ENCODE peak calls at places on chromosomes 5 and 9, in four cellular contexts. B is progenitor cell of endocrine pancreas, X is GM10248, E is heart left ventricle. F is an unnamed sample.

GRCh38 chr5:82952326-82952725 is 124.9 kb downstream of the TMEM167A start:
- DNase-seq in X (no peak), B (no peak), E (no peak), F (no peak)

GRCh38 chr5:171660438-171660837 is 125.2 kb upstream of the SMIM23 start:
- DNase-seq in E (no peak), X (no peak), B (no peak), F (no peak)

GRCh38 chr5:178664141-178664540 is 37.3 kb upstream of the CLK4 start:
- DNase-seq in E (no peak), X (no peak), B (no peak), F (no peak)

GRCh38 chr9:137026828-137027227 is 1.2 kb downstream of the ABCA2 start:
- DNase-seq in E (no peak), B (no peak), X (no peak), F (no peak)

GRCh38 chr9:3321186-3321585 is 204.6 kb downstream of the RFX3 start:
- DNase-seq in E (no peak), B (no peak), X (no peak), F (no peak)

GRCh38 chr5:20536813-20537212 is 548.8 kb upstream of the CDH18 start:
- DNase-seq in B (no peak), E (no peak), X (no peak), F (no peak)

GRCh38 chr5:76000586-76000985 is 82.6 kb upstream of the SV2C start:
- DNase-seq in X (no peak), E (no peak), B (no peak), F (no peak)

GRCh38 chr9:113953541-113953940 is 77.4 kb downstream of the ZNF618 start:
- DNase-seq in X (no peak), E (no peak), B (no peak), F (no peak)

GRCh38 chr5:168585119-168585912 is 6.1 kb upstream of the PANK3 start:
- DNase-seq in E (no peak), X (no peak), B (no peak), F (no peak)

GRCh38 chr5:36300927-36301540 is 668 bp downstream of the RANBP3L start:
- DNase-seq in X (no peak), B (no peak), E (no peak), F (no peak)

GRCh38 chr5:14572384-14572783 is 9.2 kb upstream of the OTULINL start:
- DNase-seq in X (no peak), B (no peak), E (no peak), F (no peak)

GRCh38 chr5:25415970-25416369 is 771.2 kb upstream of the CDH10 start:
- DNase-seq in X (no peak), E (no peak), B (no peak), F (no peak)

GRCh38 chr9:124251605-124252366 is 6.0 kb upstream of the NEK6 start:
- DNase-seq in X (no peak), B (no peak), E (no peak), F (no peak)

GRCh38 chr9:78004478-78005229 is 27.0 kb downstream of the GNAQ start:
- DNase-seq in E (no peak), X (no peak), B (no peak), F (no peak)
- TF ChIP-seq CTCF in E (no peak), X (peak), B (peak), F (peak)

GRCh38 chr5:41199660-41200059 is 13.7 kb downstream of the C6 start:
- DNase-seq in E (peak), B (no peak), X (no peak), F (no peak)
- TF ChIP-seq CTCF in E (no peak), B (no peak), X (no peak), F (no peak)

DNA sequence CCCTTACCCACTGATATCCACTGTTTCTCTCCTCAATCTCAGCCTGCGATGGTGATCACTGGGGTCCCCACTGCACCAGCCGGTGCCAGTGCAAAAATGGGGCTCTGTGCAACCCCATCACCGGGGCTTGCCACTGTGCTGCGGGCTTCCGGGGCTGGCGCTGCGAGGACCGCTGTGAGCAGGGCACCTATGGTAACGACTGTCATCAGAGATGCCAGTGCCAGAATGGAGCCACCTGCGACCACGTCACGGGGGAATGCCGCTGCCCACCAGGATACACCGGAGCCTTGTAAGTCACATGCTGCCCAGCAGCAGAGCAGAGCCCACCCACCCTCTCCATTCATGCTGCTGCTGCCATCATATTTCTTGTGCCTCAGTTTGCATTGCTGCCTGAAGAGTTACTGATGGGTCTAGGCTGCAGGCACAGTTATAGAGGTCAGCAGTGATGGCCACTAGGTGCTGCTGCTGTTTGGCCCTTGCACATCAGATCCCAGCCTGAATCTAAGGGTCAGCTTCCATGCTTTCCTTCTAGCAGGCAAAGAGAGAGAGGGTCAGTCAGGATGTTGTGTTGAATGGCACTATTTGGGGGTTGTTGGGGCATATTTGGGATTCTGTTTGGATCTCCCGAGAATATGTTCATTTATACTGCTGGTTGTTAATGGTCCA is 106.0 kb downstream of the MEGF10 start:
- DNase-seq in B (no peak), E (no peak), X (no peak), F (no peak)
- TF ChIP-seq CTCF in B (no peak), E (no peak), X (no peak), F (no peak)

DNA sequence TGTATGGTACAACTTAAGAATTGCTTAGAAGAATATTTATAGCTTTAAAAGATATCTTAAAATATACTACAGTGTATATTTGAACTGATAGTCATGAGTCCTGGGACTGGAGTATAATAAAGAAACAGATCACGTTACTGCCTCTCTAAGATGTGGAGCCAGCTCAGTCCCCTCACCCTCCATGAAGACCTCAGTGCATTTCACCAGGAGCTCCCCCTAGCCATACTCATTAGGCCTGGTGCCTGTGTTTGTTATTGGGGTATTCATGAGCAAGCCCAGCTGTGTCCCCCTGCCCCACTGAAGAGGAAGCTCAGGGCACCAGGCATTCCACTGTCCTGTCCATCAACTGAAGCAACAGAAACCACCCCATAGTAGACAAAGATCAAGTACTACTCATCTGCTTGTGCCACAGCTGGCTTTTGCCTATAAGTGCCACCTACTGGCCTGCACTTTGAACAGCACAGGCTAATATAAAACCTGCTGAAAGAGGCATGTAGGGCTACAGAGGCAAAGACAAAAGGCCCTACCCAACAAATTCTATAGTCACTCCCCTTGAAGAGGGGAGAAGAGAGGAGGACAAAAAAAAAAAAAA is 850.2 kb upstream of the NUDT12 start:
- DNase-seq in X (peak), B (no peak), E (no peak), F (no peak)
- TF ChIP-seq CTCF in X (peak), B (peak), E (no peak), F (peak)

GRCh38 chr5:81789033-81789432 is 38.1 kb upstream of the SSBP2 start:
- DNase-seq in B (no peak), E (no peak), X (no peak), F (no peak)

GRCh38 chr5:81788271-81788670 is 37.4 kb upstream of the SSBP2 start:
- DNase-seq in B (no peak), E (no peak), X (no peak), F (no peak)

DNA sequence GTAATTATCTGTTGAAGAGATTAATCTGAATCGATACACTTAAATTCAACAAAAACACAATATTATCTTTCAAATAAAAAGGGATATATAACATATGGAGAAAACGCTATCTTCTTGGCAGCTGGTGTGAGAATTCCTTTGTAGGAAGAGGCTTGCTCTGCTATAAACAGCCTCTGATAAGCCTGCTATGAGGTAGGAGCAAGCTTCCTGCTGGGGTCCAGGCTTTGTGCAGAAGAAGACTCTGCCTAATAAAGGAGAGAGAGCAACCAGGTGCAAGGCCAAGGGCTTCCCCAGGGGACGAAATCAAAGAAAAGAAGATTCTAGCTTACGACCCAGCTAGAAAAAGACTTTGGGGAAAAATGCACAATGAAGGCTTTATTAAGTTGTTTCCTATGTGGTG is 43.3 kb upstream of the SSBP2 start:
- DNase-seq in B (no peak), X (no peak), E (no peak), F (no peak)
- TF ChIP-seq CTCF in B (no peak), X (no peak), E (no peak), F (no peak)

GRCh38 chr5:93741136-93741811 is at the start of gene POU5F2:
- DNase-seq in X (no peak), B (no peak), E (peak), F (no peak)
- TF ChIP-seq CTCF in X (no peak), B (no peak), E (no peak), F (no peak)

GRCh38 chr5:5340206-5340729 is 82.2 kb upstream of the ICE1 start:
- DNase-seq in B (no peak), X (no peak), E (peak), F (peak)
- TF ChIP-seq CTCF in B (peak), X (no peak), E (peak), F (peak)

GRCh38 chr5:93593476-93594060 is 10.5 kb downstream of the NR2F1 start:
- DNase-seq in E (no peak), X (no peak), B (no peak), F (no peak)

GRCh38 chr5:93596310-93596675 is 13.3 kb downstream of the NR2F1 start:
- DNase-seq in E (no peak), B (no peak), X (no peak), F (no peak)

GRCh38 chr5:93592866-93593265 is 9.8 kb downstream of the NR2F1 start:
- DNase-seq in E (no peak), B (no peak), X (no peak), F (no peak)

GRCh38 chr5:93595420-93596136 is 12.6 kb downstream of the NR2F1 start:
- DNase-seq in X (no peak), B (no peak), E (no peak), F (no peak)

DNA sequence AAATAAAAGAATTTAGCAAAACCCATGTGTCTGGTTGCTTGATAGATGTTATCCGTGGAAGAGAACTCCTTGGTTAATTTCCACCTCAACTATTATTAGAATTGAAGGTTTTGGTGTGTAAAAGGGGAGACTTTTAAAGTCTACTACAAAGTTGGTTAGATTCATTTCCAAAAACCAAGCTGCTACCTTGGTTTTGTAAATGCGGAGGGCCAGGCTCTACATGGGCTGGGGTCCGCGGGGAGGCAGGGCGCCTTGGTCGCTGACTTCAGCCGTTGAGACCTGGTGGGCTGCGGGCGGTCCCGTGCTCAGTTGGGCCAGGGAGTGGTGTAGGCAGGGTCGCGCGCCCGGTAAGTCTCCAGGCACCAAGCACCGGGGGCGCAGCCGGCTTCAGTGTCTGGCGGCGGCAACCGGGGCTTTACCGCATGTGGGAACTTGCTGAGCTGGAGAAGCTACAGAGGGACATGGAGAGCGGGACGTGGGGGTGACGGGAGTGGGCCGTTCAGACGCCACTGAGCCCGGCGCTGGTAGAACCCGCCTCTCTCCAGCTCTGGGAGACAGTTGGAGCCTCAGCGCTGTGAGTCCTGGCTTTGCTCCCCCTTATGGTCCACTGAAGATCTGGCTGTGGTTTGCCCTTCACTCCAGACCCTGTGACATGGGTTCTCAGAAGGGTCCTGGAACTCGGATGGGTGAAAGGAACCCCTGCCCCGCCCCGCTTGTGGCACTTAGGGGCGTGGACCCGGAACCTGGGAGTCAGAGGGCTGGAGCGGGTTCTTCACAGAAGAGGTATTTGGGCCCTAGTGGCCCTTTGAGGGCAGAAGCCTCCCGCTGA is 11.8 kb downstream of the NR2F1 start:
- DNase-seq in E (no peak), X (no peak), B (no peak), F (no peak)
- TF ChIP-seq CTCF in E (no peak), X (no peak), B (peak), F (peak)

F was measured in osteocyte.